ENCODE peak calls at places on chromosomes 16 and 17, in six cellular contexts. One of them, this sample, is unnamed. For H3K4me1 and H3K36me3, the result is how much of the 10 kb centered on the place peaks cover.

GRCh38 chr16:11202260-11203091 is 53.5 kb downstream of the SOCS1 start:
- DNase-seq in left lung: no peak
- DNase-seq in testis: no peak
- DNase-seq in Peyer's patch: no peak
- DNase-seq in esophagus squamous epithelium: no peak
- DNase-seq in breast epithelium: no peak
- DNase-seq in this sample: no peak

GRCh38 chr17:15303851-15304250 is 37.5 kb downstream of the TEKT3 start:
- DNase-seq in left lung: no peak
- DNase-seq in testis: no peak
- DNase-seq in Peyer's patch: no peak
- DNase-seq in esophagus squamous epithelium: no peak
- DNase-seq in breast epithelium: no peak
- DNase-seq in this sample: no peak

GRCh38 chr16:55510185-55510805 is 1.4 kb downstream of the LPCAT2 start:
- DNase-seq in left lung: no peak
- DNase-seq in testis: no peak
- DNase-seq in Peyer's patch: no peak
- DNase-seq in esophagus squamous epithelium: no peak
- DNase-seq in breast epithelium: no peak
- DNase-seq in this sample: no peak

GRCh38 chr16:10957771-10958486 is 13.6 kb downstream of the CLEC16A start:
- DNase-seq in left lung: no peak
- DNase-seq in testis: no peak
- DNase-seq in Peyer's patch: no peak
- DNase-seq in esophagus squamous epithelium: no peak
- DNase-seq in breast epithelium: peak
- DNase-seq in this sample: no peak

GRCh38 chr17:77839324-77840155 is 119.0 kb upstream of the TNRC6C start:
- DNase-seq in left lung: no peak
- DNase-seq in testis: no peak
- DNase-seq in Peyer's patch: peak
- DNase-seq in esophagus squamous epithelium: no peak
- DNase-seq in breast epithelium: peak
- DNase-seq in this sample: no peak

GRCh38 chr16:66366433-66367299 is at the start of gene CDH5:
- DNase-seq in left lung: peak
- DNase-seq in testis: peak
- DNase-seq in Peyer's patch: no peak
- DNase-seq in esophagus squamous epithelium: no peak
- DNase-seq in breast epithelium: peak
- DNase-seq in this sample: peak

GRCh38 chr17:71057448-71057847 is 888.1 kb downstream of the KCNJ2 start:
- DNase-seq in left lung: no peak
- DNase-seq in testis: no peak
- DNase-seq in Peyer's patch: no peak
- DNase-seq in esophagus squamous epithelium: no peak
- DNase-seq in breast epithelium: no peak
- DNase-seq in this sample: no peak

GRCh38 chr17:17361543-17362511 is 58.7 kb downstream of the NT5M start:
- DNase-seq in left lung: no peak
- DNase-seq in testis: no peak
- DNase-seq in Peyer's patch: no peak
- DNase-seq in esophagus squamous epithelium: no peak
- DNase-seq in breast epithelium: peak
- DNase-seq in this sample: no peak

GRCh38 chr17:75404739-75405364 is 626 bp downstream of the GRB2 start:
- DNase-seq in left lung: peak
- DNase-seq in testis: peak
- DNase-seq in Peyer's patch: peak
- DNase-seq in esophagus squamous epithelium: no peak
- DNase-seq in breast epithelium: peak
- DNase-seq in this sample: peak

GRCh38 chr17:4186244-4186920 is 43.4 kb downstream of the CYB5D2 start:
- DNase-seq in left lung: peak
- DNase-seq in testis: peak
- DNase-seq in Peyer's patch: no peak
- DNase-seq in esophagus squamous epithelium: no peak
- DNase-seq in breast epithelium: no peak
- DNase-seq in this sample: no peak

GRCh38 chr17:39002991-39003715 is 36.0 kb upstream of the FBXO47 start:
- DNase-seq in left lung: peak
- DNase-seq in testis: peak
- DNase-seq in Peyer's patch: peak
- DNase-seq in esophagus squamous epithelium: no peak
- DNase-seq in breast epithelium: peak
- DNase-seq in this sample: peak
- H3K27ac ChIP-seq in left lung: peak
- H3K27ac ChIP-seq in testis: no peak
- H3K27ac ChIP-seq in Peyer's patch: peak
- H3K27ac ChIP-seq in esophagus squamous epithelium: peak
- H3K27ac ChIP-seq in breast epithelium: peak
- H3K27ac ChIP-seq in this sample: peak

GRCh38 chr17:2186937-2187336 is 116.6 kb downstream of the SMG6 start:
- DNase-seq in left lung: no peak
- DNase-seq in testis: no peak
- DNase-seq in Peyer's patch: no peak
- DNase-seq in esophagus squamous epithelium: no peak
- DNase-seq in breast epithelium: no peak
- DNase-seq in this sample: no peak
- H3K4me1 ChIP-seq in left lung: under half
- H3K4me1 ChIP-seq in testis: under half
- H3K4me1 ChIP-seq in Peyer's patch: under half
- H3K4me1 ChIP-seq in esophagus squamous epithelium: half or more
- H3K4me1 ChIP-seq in breast epithelium: under half
- H3K4me1 ChIP-seq in this sample: under half

GRCh38 chr16:88883117-88883895 is 16.8 kb upstream of the PABPN1L start:
- DNase-seq in left lung: no peak
- DNase-seq in testis: no peak
- DNase-seq in Peyer's patch: no peak
- DNase-seq in esophagus squamous epithelium: no peak
- DNase-seq in breast epithelium: no peak
- DNase-seq in this sample: no peak

GRCh38 chr16:88885693-88886253 is 19.3 kb upstream of the PABPN1L start:
- DNase-seq in left lung: no peak
- DNase-seq in testis: no peak
- DNase-seq in Peyer's patch: no peak
- DNase-seq in esophagus squamous epithelium: no peak
- DNase-seq in breast epithelium: no peak
- DNase-seq in this sample: no peak

GRCh38 chr16:88882358-88883030 is 16.0 kb upstream of the PABPN1L start:
- DNase-seq in left lung: no peak
- DNase-seq in testis: no peak
- DNase-seq in Peyer's patch: peak
- DNase-seq in esophagus squamous epithelium: no peak
- DNase-seq in breast epithelium: no peak
- DNase-seq in this sample: no peak

GRCh38 chr16:88884569-88885271 is 18.3 kb upstream of the PABPN1L start:
- DNase-seq in left lung: no peak
- DNase-seq in testis: no peak
- DNase-seq in Peyer's patch: no peak
- DNase-seq in esophagus squamous epithelium: no peak
- DNase-seq in breast epithelium: no peak
- DNase-seq in this sample: no peak

GRCh38 chr16:88883946-88884345 is 17.5 kb upstream of the PABPN1L start:
- DNase-seq in left lung: no peak
- DNase-seq in testis: no peak
- DNase-seq in Peyer's patch: no peak
- DNase-seq in esophagus squamous epithelium: no peak
- DNase-seq in breast epithelium: no peak
- DNase-seq in this sample: no peak
- H3K36me3 ChIP-seq in left lung: half or more
- H3K36me3 ChIP-seq in testis: under half
- H3K36me3 ChIP-seq in Peyer's patch: under half
- H3K36me3 ChIP-seq in esophagus squamous epithelium: under half
- H3K36me3 ChIP-seq in breast epithelium: under half
- H3K36me3 ChIP-seq in this sample: under half

DNA sequence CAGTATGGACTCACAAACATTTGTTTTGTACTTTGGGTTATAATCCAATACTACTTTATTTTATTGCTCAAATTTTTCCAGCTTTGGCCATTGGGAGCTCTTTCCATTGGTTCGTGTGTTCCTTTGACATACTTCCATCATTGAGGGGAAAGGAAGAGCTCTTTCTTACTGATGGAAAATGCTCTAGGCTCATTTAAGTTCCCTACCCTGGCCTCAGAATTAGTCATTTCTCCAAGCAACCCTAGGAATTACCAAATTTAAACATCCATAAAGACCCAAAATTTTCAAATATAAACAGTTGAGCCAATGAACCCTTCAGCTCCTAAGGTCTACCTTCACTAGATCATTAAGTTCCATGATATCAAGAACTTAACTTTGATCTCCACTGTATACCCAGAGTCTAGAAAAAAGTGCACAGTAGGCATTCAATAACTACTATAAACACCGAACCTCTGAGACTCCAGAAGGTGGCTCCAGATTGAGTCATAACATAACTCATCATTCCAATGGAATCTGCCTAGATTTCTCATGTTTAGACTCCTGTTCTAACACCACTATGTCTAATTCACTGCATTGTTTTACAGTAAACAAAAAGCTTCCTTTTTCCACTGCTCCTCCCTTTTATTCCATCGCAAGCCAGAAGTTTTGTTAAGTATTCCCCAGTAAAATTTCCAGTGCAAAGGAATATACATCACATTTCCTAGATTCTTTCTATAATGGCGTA is 39.0 kb downstream of the SMURF2 start:
- DNase-seq in left lung: no peak
- DNase-seq in testis: no peak
- DNase-seq in Peyer's patch: no peak
- DNase-seq in esophagus squamous epithelium: no peak
- DNase-seq in breast epithelium: no peak
- DNase-seq in this sample: no peak
- H3K27ac ChIP-seq in left lung: no peak
- H3K27ac ChIP-seq in testis: no peak
- H3K27ac ChIP-seq in Peyer's patch: peak
- H3K27ac ChIP-seq in esophagus squamous epithelium: peak
- H3K27ac ChIP-seq in breast epithelium: no peak
- H3K27ac ChIP-seq in this sample: no peak

DNA sequence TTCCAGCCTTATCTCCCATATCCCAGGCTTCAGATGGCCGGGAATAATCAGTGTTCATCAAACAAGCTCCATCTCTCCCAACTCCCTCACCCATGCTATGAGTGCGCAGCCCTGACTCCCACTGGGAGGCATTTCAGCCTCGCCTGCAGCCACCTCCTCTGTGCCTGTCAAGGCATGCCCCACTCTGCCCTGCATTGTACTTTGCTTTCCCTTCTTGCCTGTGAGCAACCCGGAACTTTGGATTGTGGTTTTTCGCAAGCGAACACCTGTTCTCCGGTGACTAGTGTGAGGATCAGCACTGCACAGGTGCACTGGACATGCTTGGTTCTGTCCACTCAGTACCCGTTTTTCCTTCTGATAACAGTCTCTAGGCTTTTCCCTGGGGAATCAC is 9.2 kb downstream of the CHST6 start:
- DNase-seq in left lung: peak
- DNase-seq in testis: no peak
- DNase-seq in Peyer's patch: peak
- DNase-seq in esophagus squamous epithelium: no peak
- DNase-seq in breast epithelium: no peak
- DNase-seq in this sample: no peak
- H3K4me1 ChIP-seq in left lung: under half
- H3K4me1 ChIP-seq in testis: under half
- H3K4me1 ChIP-seq in Peyer's patch: under half
- H3K4me1 ChIP-seq in esophagus squamous epithelium: under half
- H3K4me1 ChIP-seq in breast epithelium: under half
- H3K4me1 ChIP-seq in this sample: under half

DNA sequence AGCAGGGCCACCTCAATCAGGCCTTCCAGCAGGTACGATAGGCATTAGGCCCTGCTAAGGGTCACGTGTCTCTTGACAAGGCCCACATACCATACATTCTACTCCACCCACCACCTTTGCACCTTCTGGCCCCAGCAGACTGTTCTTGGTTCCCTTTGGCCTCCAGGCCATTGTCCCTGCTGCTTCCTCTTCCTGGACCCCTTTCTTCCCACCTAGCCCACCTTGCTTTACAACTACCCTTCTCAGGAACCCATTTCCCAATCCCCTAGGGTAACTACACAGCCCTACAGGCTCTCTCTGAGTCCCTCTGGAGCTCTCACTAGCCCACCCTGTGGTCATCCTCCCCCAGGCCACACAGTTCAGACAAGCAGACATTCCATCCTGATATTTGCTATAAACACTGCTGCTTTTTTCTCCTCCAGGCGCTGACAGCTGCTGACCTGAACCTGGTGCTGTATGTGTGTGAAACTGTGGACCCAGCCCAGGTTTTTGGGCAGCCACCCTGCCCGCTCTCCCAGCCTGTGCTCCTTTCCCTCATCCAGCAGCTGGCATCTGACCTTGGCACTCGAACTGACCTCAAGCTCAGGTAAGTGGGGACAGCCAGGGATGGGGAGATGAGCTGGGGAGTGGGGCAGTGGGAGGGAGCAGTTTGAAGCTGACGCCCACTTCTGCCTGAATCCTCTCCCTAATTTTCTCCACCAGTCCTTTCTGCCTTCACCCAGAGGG is 1.4 kb upstream of the NRN1L start:
- DNase-seq in left lung: no peak
- DNase-seq in testis: no peak
- DNase-seq in Peyer's patch: peak
- DNase-seq in esophagus squamous epithelium: no peak
- DNase-seq in breast epithelium: no peak
- DNase-seq in this sample: no peak
- H3K36me3 ChIP-seq in left lung: half or more
- H3K36me3 ChIP-seq in testis: under half
- H3K36me3 ChIP-seq in Peyer's patch: under half
- H3K36me3 ChIP-seq in esophagus squamous epithelium: half or more
- H3K36me3 ChIP-seq in breast epithelium: under half
- H3K36me3 ChIP-seq in this sample: under half

GRCh38 chr17:76420356-76421053 is 32.4 kb downstream of the UBE2O start:
- DNase-seq in left lung: no peak
- DNase-seq in testis: no peak
- DNase-seq in Peyer's patch: peak
- DNase-seq in esophagus squamous epithelium: no peak
- DNase-seq in breast epithelium: no peak
- DNase-seq in this sample: no peak
- H3K27ac ChIP-seq in left lung: no peak
- H3K27ac ChIP-seq in testis: no peak
- H3K27ac ChIP-seq in Peyer's patch: no peak
- H3K27ac ChIP-seq in esophagus squamous epithelium: no peak
- H3K27ac ChIP-seq in breast epithelium: no peak
- H3K27ac ChIP-seq in this sample: no peak